ENCODE peak calls at places on chromosomes 16 and 17, in eight cellular contexts. D is BE2C; G is heart right ventricle; C is dorsolateral prefrontal cortex; P is GDM1; T is CD4-positive, alpha-beta T cell; F is substantia nigra; L is cardiac muscle cell. N is an unnamed sample.

GRCh38 chr17:83032781-83033180 is 46.6 kb upstream of the METRNL start:
- DNase-seq in D (no peak), T (no peak), L (no peak), F (no peak), C (no peak), P (no peak), G (no peak), N (no peak)

GRCh38 chr17:78528541-78528940 is 48.7 kb downstream of the DNAH17 start:
- DNase-seq in C (no peak), D (no peak), G (no peak), P (no peak), L (no peak), T (no peak), F (no peak), N (no peak)

GRCh38 chr16:85428168-85428898 is 184.8 kb upstream of the GSE1 start:
- DNase-seq in P (no peak), D (peak), L (peak), T (peak), F (no peak), G (peak), C (peak), N (peak)

GRCh38 chr16:5616841-5617240 is 519.2 kb upstream of the EEF2KMT start:
- DNase-seq in D (peak), P (no peak), L (no peak), T (no peak), G (no peak), C (no peak), F (no peak), N (no peak)

GRCh38 chr16:80997139-80997798 is 9.4 kb downstream of the CMC2 start:
- DNase-seq in F (no peak), D (no peak), P (no peak), T (no peak), C (no peak), L (peak), G (no peak), N (no peak)

GRCh38 chr17:16962804-16963203 is 9.1 kb downstream of the TNFRSF13B start:
- DNase-seq in T (no peak), C (no peak), P (no peak), L (no peak), D (no peak), F (no peak), G (no peak), N (no peak)

GRCh38 chr17:70137451-70138230 is 31.7 kb upstream of the KCNJ2 start:
- DNase-seq in F (no peak), L (peak), D (no peak), P (no peak), G (no peak), C (peak), T (no peak), N (peak)

GRCh38 chr16:86211800-86212199 is 298.5 kb upstream of the FOXF1 start:
- DNase-seq in D (peak), P (no peak), L (no peak), C (no peak), G (no peak), T (no peak), F (no peak), N (no peak)

GRCh38 chr17:60491771-60492170 is 34.3 kb downstream of the APPBP2 start:
- DNase-seq in F (no peak), L (no peak), G (no peak), T (no peak), D (no peak), P (no peak), C (no peak), N (no peak)

GRCh38 chr17:57889892-57890856 is 40.3 kb upstream of the MRPS23 start:
- DNase-seq in F (peak), C (no peak), D (peak), T (no peak), P (no peak), L (peak), G (peak), N (peak)

GRCh38 chr17:17182601-17183136 is 23.5 kb downstream of the PLD6 start:
- DNase-seq in G (no peak), F (no peak), C (no peak), T (no peak), P (no peak), D (no peak), L (no peak), N (no peak)

GRCh38 chr16:8848231-8848938 is 20.4 kb downstream of the CARHSP1 start:
- DNase-seq in D (no peak), P (no peak), T (no peak), C (no peak), L (no peak), G (no peak), F (no peak), N (no peak)

GRCh38 chr16:31061126-31061812 is 12.8 kb downstream of the ZNF668 start:
- DNase-seq in C (no peak), G (no peak), T (no peak), D (no peak), P (no peak), L (no peak), F (no peak), N (no peak)

GRCh38 chr17:68033636-68034451 is 1.7 kb upstream of the KPNA2 start:
- DNase-seq in L (peak), T (no peak), D (no peak), P (no peak), G (no peak), F (no peak), C (no peak), N (no peak)

GRCh38 chr17:63395075-63395815 is 50.9 kb downstream of the CYB561 start:
- DNase-seq in L (peak), F (no peak), P (no peak), T (no peak), G (no peak), D (no peak), C (no peak), N (no peak)

GRCh38 chr16:86181526-86181925 is 282.6 kb downstream of the IRF8 start:
- DNase-seq in P (no peak), L (no peak), C (no peak), T (no peak), G (no peak), F (no peak), D (peak), N (no peak)

GRCh38 chr17:41521574-41522261 is 3.0 kb upstream of the KRT15 start:
- DNase-seq in G (no peak), D (no peak), T (no peak), L (peak), P (no peak), F (no peak), C (no peak), N (no peak)

GRCh38 chr17:77372444-77373297 is 231.9 kb downstream of the SEC14L1 start:
- DNase-seq in P (peak), T (no peak), G (peak), D (peak), C (no peak), L (peak), F (no peak), N (peak)

GRCh38 chr17:35778641-35779196 is 16.7 kb downstream of the MMP28 start:
- DNase-seq in G (no peak), C (no peak), T (no peak), F (no peak), D (no peak), P (no peak), L (peak), N (no peak)

GRCh38 chr17:1482686-1483445 is 9.6 kb downstream of the MYO1C start:
- DNase-seq in F (no peak), D (no peak), G (no peak), C (no peak), T (no peak), L (peak), P (no peak), N (no peak)

GRCh38 chr17:16496820-16497489 is 5.0 kb upstream of the LRRC75A start:
- DNase-seq in T (no peak), P (no peak), D (no peak), L (no peak), G (no peak), C (no peak), F (no peak), N (no peak)

GRCh38 chr17:8955021-8955420 is 10.5 kb downstream of the PIK3R5 start:
- DNase-seq in L (no peak), P (no peak), G (no peak), D (no peak), T (no peak), C (no peak), F (no peak), N (no peak)

GRCh38 chr17:63950940-63951907 is 19.1 kb upstream of the CD79B start:
- DNase-seq in F (no peak), T (no peak), G (no peak), D (no peak), L (no peak), C (no peak), P (no peak), N (no peak)

GRCh38 chr16:67177743-67178699 is 5.7 kb downstream of the MATCAP1 start:
- DNase-seq in L (peak), F (no peak), T (peak), D (peak), P (no peak), G (peak), C (peak), N (peak)

GRCh38 chr17:71634376-71634775 is 486.4 kb upstream of the SOX9 start:
- DNase-seq in G (no peak), T (no peak), P (no peak), C (no peak), L (no peak), D (no peak), F (no peak), N (no peak)

GRCh38 chr16:12826559-12826958 is 22.9 kb upstream of the CPPED1 start:
- DNase-seq in G (no peak), C (no peak), D (no peak), P (no peak), T (no peak), F (no peak), L (no peak), N (no peak)

GRCh38 chr16:4053663-4054479 is 62.4 kb downstream of the ADCY9 start:
- DNase-seq in F (no peak), C (no peak), P (no peak), T (no peak), L (peak), D (no peak), G (peak), N (peak)